ENCODE peak calls at places on chromosomes 1 and 21, in five cellular contexts. N is GM06990, V is left lung, D is esophagus squamous epithelium, M is foreskin fibroblast. Z is an unnamed sample.
A peak's percentile ranks its signal among the peaks of the same experiment; 100 is the strongest.

GRCh38 chr1:19860418-19860817 is 21.8 kb upstream of the OTUD3 start:
- DNase-seq in N (no peak), V (no peak), D (no peak), M (no peak), Z (no peak)

GRCh38 chr1:17438176-17438976 is 1.1 kb downstream of the RCC2 start:
- DNase-seq in N (peak; percentile 86), V (peak; percentile 92), D (no peak), M (peak; percentile 42), Z (no peak)

GRCh38 chr1:91549041-91549735 is 48.5 kb downstream of the CDC7 start:
- DNase-seq in N (no peak), V (no peak), D (no peak), M (no peak), Z (no peak)

GRCh38 chr21:33940846-33941245 is 25.2 kb upstream of the ATP5PO start:
- DNase-seq in N (no peak), V (no peak), D (no peak), M (peak; percentile 37), Z (no peak)

GRCh38 chr1:111323231-111323630 is 32.6 kb downstream of the CHIA start:
- DNase-seq in N (no peak), V (no peak), D (no peak), M (no peak), Z (no peak)

GRCh38 chr1:155255243-155256100 is at the start of gene ENTREP3:
- DNase-seq in N (peak; percentile 84), V (peak; percentile 96), D (no peak), M (peak; percentile 80), Z (no peak)

GRCh38 chr1:231935856-231936255 is 309.3 kb downstream of the DISC1 start:
- DNase-seq in N (no peak), V (no peak), D (no peak), M (no peak), Z (no peak)

GRCh38 chr1:11039351-11040104 is 7.5 kb downstream of the MASP2 start:
- DNase-seq in N (no peak), V (no peak), D (no peak), M (no peak), Z (no peak)

GRCh38 chr21:43745772-43746517 is 27.0 kb downstream of the PDXK start:
- DNase-seq in N (no peak), V (no peak), D (no peak), M (no peak), Z (no peak)

GRCh38 chr1:115526900-115527299 is 114.9 kb upstream of the VANGL1 start:
- DNase-seq in N (no peak), V (no peak), D (no peak), M (no peak), Z (no peak)

GRCh38 chr1:28417441-28418277 is 48.1 kb downstream of the PHACTR4 start:
- DNase-seq in N (no peak), V (no peak), D (no peak), M (peak; percentile 30), Z (no peak)

GRCh38 chr21:17602874-17603273 is 9.8 kb downstream of the BTG3 start:
- DNase-seq in N (no peak), V (no peak), D (no peak), M (no peak), Z (no peak)
- H3K4me3 ChIP-seq in N (no peak overlapping the region), V (no peak overlapping the region), D (no peak overlapping the region), M (no peak overlapping the region), Z (no peak overlapping the region)

GRCh38 chr1:26993237-26994019 is at the start of gene TRNP1:
- DNase-seq in N (peak; percentile 63), V (peak; percentile 92), D (no peak), M (peak; percentile 91), Z (no peak)
- TF ChIP-seq CTCF in N (no peak), V (no peak), D (no peak), M (no peak), Z (no peak)

DNA sequence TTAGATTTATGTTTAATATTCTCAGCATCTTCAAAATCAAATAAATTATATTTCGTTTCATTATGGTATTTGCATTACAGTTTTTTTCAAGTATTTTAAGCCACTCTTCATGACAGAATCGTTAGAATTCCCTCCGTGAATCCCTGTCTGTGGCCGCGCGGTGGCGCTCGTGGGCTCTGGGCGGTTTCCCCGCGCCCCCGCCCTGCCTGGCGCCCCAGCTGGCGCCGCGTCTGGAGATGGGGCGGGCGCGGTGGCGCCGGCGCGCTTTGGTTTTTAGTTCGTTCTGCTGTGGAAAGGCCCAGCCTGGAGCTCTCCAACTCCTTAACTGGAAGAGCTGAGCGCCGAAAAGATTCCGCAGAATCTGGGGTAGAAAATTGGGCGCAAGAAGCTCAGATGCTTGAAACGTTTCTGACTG is 25.7 kb downstream of the PRMT2 start:
- DNase-seq in N (peak; percentile 30), V (no peak), D (no peak), M (peak; percentile 85), Z (no peak)
- H3K4me3 ChIP-seq in N (no peak overlapping the region), V (no peak overlapping the region), D (peak overlapping the region; percentile 50), M (peak overlapping the region; percentile 39), Z (no peak overlapping the region)

GRCh38 chr1:22829001-22829989 is 118.7 kb downstream of the EPHB2 start:
- DNase-seq in N (no peak), V (no peak), D (no peak), M (no peak), Z (no peak)
- TF ChIP-seq CTCF in N (no peak), V (no peak), D (no peak), M (no peak), Z (no peak)

GRCh38 chr1:113380075-113380474 is 10.2 kb upstream of the MAGI3 start:
- DNase-seq in N (no peak), V (no peak), D (no peak), M (no peak), Z (no peak)

GRCh38 chr1:113373644-113374043 is 16.7 kb upstream of the MAGI3 start:
- DNase-seq in N (no peak), V (no peak), D (no peak), M (no peak), Z (no peak)

GRCh38 chr1:113370868-113371267 is 19.4 kb upstream of the MAGI3 start:
- DNase-seq in N (no peak), V (no peak), D (no peak), M (no peak), Z (no peak)

GRCh38 chr1:113372546-113372945 is 17.8 kb upstream of the MAGI3 start:
- DNase-seq in N (no peak), V (no peak), D (no peak), M (no peak), Z (no peak)

DNA sequence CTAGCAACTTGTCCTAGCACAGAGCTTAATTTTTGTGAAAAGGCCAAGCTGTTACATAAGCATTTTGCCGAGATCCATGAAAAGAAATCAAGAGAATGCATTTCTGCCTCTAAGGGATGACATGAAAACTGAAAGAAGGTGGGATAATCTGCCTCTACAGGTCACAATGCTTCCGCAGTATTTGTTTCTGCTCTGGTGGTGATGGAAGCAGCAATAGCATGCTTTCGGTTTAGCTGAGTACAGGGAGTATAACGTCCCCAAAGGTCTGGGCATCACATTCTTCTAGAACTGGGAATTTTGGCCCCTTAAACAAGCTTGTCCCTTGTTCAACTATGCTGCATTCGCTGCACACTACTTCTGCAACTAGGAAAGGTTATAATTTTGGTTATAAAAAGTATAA is 14.4 kb upstream of the MAGI3 start:
- DNase-seq in N (no peak), V (no peak), D (no peak), M (no peak), Z (no peak)
- H3K4me3 ChIP-seq in N (no peak overlapping the region), V (no peak overlapping the region), D (peak overlapping the region; percentile 51), M (no peak overlapping the region), Z (no peak overlapping the region)

DNA sequence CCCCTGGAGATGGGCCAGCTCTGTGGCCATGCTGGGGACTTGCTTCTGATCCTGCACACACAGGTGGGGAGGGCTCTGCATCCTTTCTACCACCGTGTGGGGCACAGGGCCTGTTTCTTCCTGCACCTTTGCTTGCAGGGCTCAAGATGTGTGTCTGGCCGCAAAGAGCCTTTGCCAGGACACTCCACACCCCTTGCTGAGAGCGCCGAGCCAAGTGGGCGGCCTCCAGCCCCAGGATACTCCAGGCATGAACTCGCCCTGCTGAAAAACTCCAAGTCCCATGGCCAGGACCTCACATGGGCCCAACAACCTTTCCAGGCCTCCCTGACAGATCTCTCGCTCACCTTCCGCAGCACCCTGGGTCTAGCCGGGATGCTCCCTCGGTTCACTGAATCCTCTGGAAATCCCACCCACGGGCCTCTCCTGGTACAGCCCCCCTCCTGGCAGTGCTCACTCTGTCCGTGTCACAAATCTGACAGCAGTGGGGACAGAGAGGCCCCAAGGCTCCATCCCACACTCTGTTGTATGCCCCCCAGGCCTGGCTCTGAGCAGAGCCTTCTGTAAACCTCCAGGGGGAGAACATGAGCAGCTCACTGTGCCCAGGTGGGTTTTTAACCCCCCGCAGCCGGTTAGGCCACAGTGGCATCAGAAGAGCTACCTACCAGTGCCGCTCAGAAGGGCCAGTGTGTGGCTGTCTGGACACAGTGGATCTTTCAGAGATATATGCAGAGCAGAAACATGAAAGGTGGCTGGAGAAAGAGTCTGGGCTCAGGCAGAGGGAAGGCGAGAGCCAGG is 11.8 kb upstream of the GPR153 start:
- DNase-seq in N (no peak), V (no peak), D (no peak), M (no peak), Z (no peak)
- TF ChIP-seq CTCF in N (no peak), V (no peak), D (no peak), M (peak; percentile 31), Z (no peak)